ENCODE peak calls at places on chromosome 22, in ten cellular contexts. One of them, this sample, is unnamed. For H3K4me1 and H3K27me3, the result is how much of the 10 kb centered on the place peaks cover.

GRCh38 chr22:22958621-22959020 is 71.0 kb downstream of the IGLL5 start:
- DNase-seq in PC-3: no peak
- DNase-seq in tibial artery: no peak
- DNase-seq in CD4-positive, alpha-beta memory T cell: no peak
- DNase-seq in uterus: no peak
- DNase-seq in aorta: no peak
- DNase-seq in heart right ventricle: no peak
- DNase-seq in tibial nerve: no peak
- DNase-seq in fibroblast of lung: no peak
- DNase-seq in Caco-2: no peak
- DNase-seq in this sample: no peak

GRCh38 chr22:49235463-49236300 is 592.0 kb downstream of the BRD1 start:
- DNase-seq in aorta: no peak
- DNase-seq in fibroblast of lung: no peak
- DNase-seq in PC-3: no peak
- DNase-seq in tibial artery: peak
- DNase-seq in Caco-2: peak
- DNase-seq in tibial nerve: no peak
- DNase-seq in CD4-positive, alpha-beta memory T cell: no peak
- DNase-seq in heart right ventricle: no peak
- DNase-seq in uterus: no peak
- DNase-seq in this sample: no peak

GRCh38 chr22:22394589-22394988 is 114.0 kb downstream of the ZNF280B start:
- DNase-seq in CD4-positive, alpha-beta memory T cell: no peak
- DNase-seq in PC-3: no peak
- DNase-seq in tibial artery: no peak
- DNase-seq in uterus: no peak
- DNase-seq in Caco-2: no peak
- DNase-seq in tibial nerve: no peak
- DNase-seq in fibroblast of lung: no peak
- DNase-seq in aorta: no peak
- DNase-seq in heart right ventricle: no peak
- DNase-seq in this sample: no peak

GRCh38 chr22:49197986-49198704 is 629.5 kb downstream of the BRD1 start:
- DNase-seq in heart right ventricle: no peak
- DNase-seq in uterus: peak
- DNase-seq in Caco-2: no peak
- DNase-seq in CD4-positive, alpha-beta memory T cell: no peak
- DNase-seq in tibial artery: peak
- DNase-seq in PC-3: no peak
- DNase-seq in fibroblast of lung: no peak
- DNase-seq in aorta: no peak
- DNase-seq in tibial nerve: no peak
- DNase-seq in this sample: no peak

GRCh38 chr22:26949193-26949592 is 291.8 kb downstream of the MIAT start:
- DNase-seq in heart right ventricle: no peak
- DNase-seq in tibial artery: no peak
- DNase-seq in PC-3: peak
- DNase-seq in aorta: no peak
- DNase-seq in CD4-positive, alpha-beta memory T cell: peak
- DNase-seq in tibial nerve: no peak
- DNase-seq in fibroblast of lung: peak
- DNase-seq in uterus: no peak
- DNase-seq in Caco-2: peak
- DNase-seq in this sample: peak

GRCh38 chr22:50039669-50040458 is 18.2 kb downstream of the TTLL8 start:
- DNase-seq in fibroblast of lung: no peak
- DNase-seq in CD4-positive, alpha-beta memory T cell: no peak
- DNase-seq in tibial nerve: no peak
- DNase-seq in heart right ventricle: no peak
- DNase-seq in uterus: no peak
- DNase-seq in PC-3: no peak
- DNase-seq in Caco-2: no peak
- DNase-seq in tibial artery: no peak
- DNase-seq in aorta: peak
- DNase-seq in this sample: no peak

GRCh38 chr22:49201046-49201970 is 626.4 kb downstream of the BRD1 start:
- DNase-seq in heart right ventricle: no peak
- DNase-seq in CD4-positive, alpha-beta memory T cell: no peak
- DNase-seq in aorta: no peak
- DNase-seq in Caco-2: no peak
- DNase-seq in PC-3: no peak
- DNase-seq in tibial nerve: no peak
- DNase-seq in uterus: peak
- DNase-seq in tibial artery: peak
- DNase-seq in fibroblast of lung: no peak
- DNase-seq in this sample: peak

GRCh38 chr22:49426098-49426497 is 401.6 kb downstream of the BRD1 start:
- DNase-seq in tibial nerve: no peak
- DNase-seq in PC-3: no peak
- DNase-seq in uterus: no peak
- DNase-seq in CD4-positive, alpha-beta memory T cell: no peak
- DNase-seq in Caco-2: no peak
- DNase-seq in fibroblast of lung: no peak
- DNase-seq in heart right ventricle: no peak
- DNase-seq in tibial artery: no peak
- DNase-seq in aorta: no peak
- DNase-seq in this sample: no peak

GRCh38 chr22:35749808-35750207 is 32.1 kb downstream of the APOL5 start:
- DNase-seq in Caco-2: no peak
- DNase-seq in heart right ventricle: no peak
- DNase-seq in tibial artery: no peak
- DNase-seq in tibial nerve: no peak
- DNase-seq in PC-3: no peak
- DNase-seq in aorta: no peak
- DNase-seq in CD4-positive, alpha-beta memory T cell: no peak
- DNase-seq in uterus: no peak
- DNase-seq in fibroblast of lung: peak
- DNase-seq in this sample: no peak
- H3K4me3 ChIP-seq in Caco-2: no peak
- H3K4me3 ChIP-seq in heart right ventricle: no peak
- H3K4me3 ChIP-seq in tibial artery: no peak
- H3K4me3 ChIP-seq in tibial nerve: no peak
- H3K4me3 ChIP-seq in PC-3: no peak
- H3K4me3 ChIP-seq in aorta: no peak
- H3K4me3 ChIP-seq in CD4-positive, alpha-beta memory T cell: no peak
- H3K4me3 ChIP-seq in uterus: no peak
- H3K4me3 ChIP-seq in fibroblast of lung: no peak
- H3K4me3 ChIP-seq in this sample: no peak

GRCh38 chr22:31446767-31447166 is 42.9 kb downstream of the EIF4ENIF1 start:
- DNase-seq in heart right ventricle: no peak
- DNase-seq in fibroblast of lung: no peak
- DNase-seq in Caco-2: no peak
- DNase-seq in tibial nerve: no peak
- DNase-seq in CD4-positive, alpha-beta memory T cell: no peak
- DNase-seq in tibial artery: no peak
- DNase-seq in aorta: no peak
- DNase-seq in PC-3: no peak
- DNase-seq in uterus: no peak
- DNase-seq in this sample: no peak

GRCh38 chr22:31443516-31443915 is 44.1 kb downstream of the DRG1 start:
- DNase-seq in Caco-2: no peak
- DNase-seq in heart right ventricle: no peak
- DNase-seq in tibial artery: no peak
- DNase-seq in CD4-positive, alpha-beta memory T cell: no peak
- DNase-seq in tibial nerve: no peak
- DNase-seq in uterus: no peak
- DNase-seq in aorta: no peak
- DNase-seq in fibroblast of lung: no peak
- DNase-seq in PC-3: no peak
- DNase-seq in this sample: no peak

GRCh38 chr22:31446208-31446607 is 43.4 kb downstream of the EIF4ENIF1 start:
- DNase-seq in tibial artery: no peak
- DNase-seq in PC-3: no peak
- DNase-seq in heart right ventricle: no peak
- DNase-seq in CD4-positive, alpha-beta memory T cell: no peak
- DNase-seq in Caco-2: no peak
- DNase-seq in tibial nerve: no peak
- DNase-seq in aorta: no peak
- DNase-seq in uterus: no peak
- DNase-seq in fibroblast of lung: no peak
- DNase-seq in this sample: no peak

GRCh38 chr22:31447337-31447736 is 42.3 kb downstream of the EIF4ENIF1 start:
- DNase-seq in aorta: no peak
- DNase-seq in tibial nerve: no peak
- DNase-seq in heart right ventricle: no peak
- DNase-seq in PC-3: no peak
- DNase-seq in uterus: no peak
- DNase-seq in fibroblast of lung: no peak
- DNase-seq in CD4-positive, alpha-beta memory T cell: no peak
- DNase-seq in tibial artery: no peak
- DNase-seq in Caco-2: no peak
- DNase-seq in this sample: no peak

DNA sequence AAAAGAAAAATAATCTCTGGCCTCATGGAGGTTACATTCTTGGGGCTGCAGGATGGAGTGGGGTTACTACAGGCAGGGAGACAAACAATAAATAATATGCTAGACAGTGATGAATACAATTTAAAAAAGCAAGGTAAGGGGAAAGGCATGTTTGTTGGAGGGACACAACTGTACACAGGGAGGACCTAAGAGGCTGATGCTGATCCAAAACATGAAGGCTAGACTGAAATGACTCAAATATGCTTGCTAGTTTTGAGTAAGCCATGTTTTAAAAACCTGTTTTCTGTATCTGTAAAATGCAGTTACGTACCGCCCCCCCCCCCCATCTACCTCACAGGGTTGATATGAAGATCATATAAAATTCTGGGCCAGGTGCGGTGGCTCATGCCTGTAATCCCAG is 44.0 kb downstream of the EIF4ENIF1 start:
- DNase-seq in uterus: no peak
- DNase-seq in aorta: no peak
- DNase-seq in fibroblast of lung: no peak
- DNase-seq in heart right ventricle: no peak
- DNase-seq in tibial nerve: no peak
- DNase-seq in PC-3: no peak
- DNase-seq in Caco-2: no peak
- DNase-seq in CD4-positive, alpha-beta memory T cell: no peak
- DNase-seq in tibial artery: no peak
- DNase-seq in this sample: no peak
- H3K4me1 ChIP-seq in uterus: under half
- H3K4me1 ChIP-seq in aorta: under half
- H3K4me1 ChIP-seq in fibroblast of lung: under half
- H3K4me1 ChIP-seq in heart right ventricle: under half
- H3K4me1 ChIP-seq in tibial nerve: under half
- H3K4me1 ChIP-seq in PC-3: under half
- H3K4me1 ChIP-seq in Caco-2: under half
- H3K4me1 ChIP-seq in CD4-positive, alpha-beta memory T cell: under half
- H3K4me1 ChIP-seq in tibial artery: under half
- H3K4me1 ChIP-seq in this sample: under half

GRCh38 chr22:20020533-20021195 is at the start of gene TANGO2:
- DNase-seq in tibial artery: peak
- DNase-seq in heart right ventricle: peak
- DNase-seq in aorta: peak
- DNase-seq in CD4-positive, alpha-beta memory T cell: peak
- DNase-seq in fibroblast of lung: peak
- DNase-seq in tibial nerve: peak
- DNase-seq in PC-3: peak
- DNase-seq in Caco-2: peak
- DNase-seq in uterus: peak
- DNase-seq in this sample: peak

GRCh38 chr22:20017622-20017958 is 967 bp upstream of the ARVCF start:
- DNase-seq in PC-3: no peak
- DNase-seq in heart right ventricle: no peak
- DNase-seq in uterus: no peak
- DNase-seq in CD4-positive, alpha-beta memory T cell: no peak
- DNase-seq in aorta: no peak
- DNase-seq in tibial artery: no peak
- DNase-seq in fibroblast of lung: no peak
- DNase-seq in tibial nerve: no peak
- DNase-seq in Caco-2: no peak
- DNase-seq in this sample: no peak

GRCh38 chr22:20021196-20022181 is 579 bp downstream of the TANGO2 start:
- DNase-seq in PC-3: peak
- DNase-seq in heart right ventricle: peak
- DNase-seq in uterus: no peak
- DNase-seq in tibial nerve: peak
- DNase-seq in aorta: peak
- DNase-seq in CD4-positive, alpha-beta memory T cell: no peak
- DNase-seq in Caco-2: peak
- DNase-seq in tibial artery: peak
- DNase-seq in fibroblast of lung: peak
- DNase-seq in this sample: no peak

GRCh38 chr22:20018001-20018400 is 1.4 kb upstream of the ARVCF start:
- DNase-seq in fibroblast of lung: no peak
- DNase-seq in CD4-positive, alpha-beta memory T cell: no peak
- DNase-seq in tibial artery: no peak
- DNase-seq in aorta: no peak
- DNase-seq in PC-3: no peak
- DNase-seq in tibial nerve: no peak
- DNase-seq in uterus: no peak
- DNase-seq in heart right ventricle: no peak
- DNase-seq in Caco-2: no peak
- DNase-seq in this sample: no peak

DNA sequence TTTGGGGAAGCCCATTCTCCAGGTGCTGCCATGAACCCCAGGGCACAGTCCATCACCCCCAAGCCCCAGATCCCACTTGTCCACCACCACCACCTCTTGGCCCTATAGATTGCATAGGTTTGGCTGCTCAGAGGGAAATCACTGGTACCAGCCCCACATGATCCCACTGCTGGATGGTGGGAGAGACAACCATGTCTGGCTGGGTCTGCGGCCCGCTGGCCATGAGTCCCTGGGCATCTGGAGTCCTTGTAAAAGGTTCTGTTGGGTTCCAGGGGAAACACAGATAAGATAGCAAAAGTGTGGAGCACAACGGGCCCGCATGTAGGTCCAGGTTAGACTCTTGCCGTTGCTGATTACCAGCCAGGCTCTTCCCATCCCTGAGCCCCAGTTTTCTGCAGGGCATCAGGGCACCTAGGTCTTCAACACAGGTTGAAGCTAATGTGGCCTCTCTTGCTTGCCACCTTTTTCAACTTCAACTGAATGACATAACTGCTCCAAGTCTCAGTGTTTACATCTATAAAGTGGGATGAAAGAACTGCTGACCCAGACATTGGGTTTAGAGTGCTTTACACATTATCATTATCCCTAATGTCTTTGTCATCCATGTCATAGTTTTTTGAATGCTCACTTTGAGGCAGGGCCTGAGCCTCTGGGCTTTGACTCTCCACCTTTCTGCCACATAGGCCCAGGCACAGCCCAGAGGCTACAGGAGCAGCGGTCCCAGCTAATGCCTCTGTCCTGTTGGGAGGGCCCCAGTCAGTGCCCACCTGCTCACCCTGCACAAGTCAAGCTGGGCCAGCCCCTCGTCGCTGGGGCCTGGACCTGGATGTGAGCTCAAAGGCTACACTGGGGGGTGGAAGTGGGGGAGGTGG is 1.0 kb upstream of the TANGO2 start:
- DNase-seq in heart right ventricle: no peak
- DNase-seq in tibial nerve: no peak
- DNase-seq in PC-3: no peak
- DNase-seq in CD4-positive, alpha-beta memory T cell: no peak
- DNase-seq in tibial artery: no peak
- DNase-seq in uterus: no peak
- DNase-seq in Caco-2: no peak
- DNase-seq in aorta: peak
- DNase-seq in fibroblast of lung: no peak
- DNase-seq in this sample: no peak
- H3K27me3 ChIP-seq in heart right ventricle: under half
- H3K27me3 ChIP-seq in tibial nerve: under half
- H3K27me3 ChIP-seq in PC-3: under half
- H3K27me3 ChIP-seq in CD4-positive, alpha-beta memory T cell: under half
- H3K27me3 ChIP-seq in tibial artery: under half
- H3K27me3 ChIP-seq in uterus: under half
- H3K27me3 ChIP-seq in Caco-2: under half
- H3K27me3 ChIP-seq in aorta: under half
- H3K27me3 ChIP-seq in fibroblast of lung: under half
- H3K27me3 ChIP-seq in this sample: under half

DNA sequence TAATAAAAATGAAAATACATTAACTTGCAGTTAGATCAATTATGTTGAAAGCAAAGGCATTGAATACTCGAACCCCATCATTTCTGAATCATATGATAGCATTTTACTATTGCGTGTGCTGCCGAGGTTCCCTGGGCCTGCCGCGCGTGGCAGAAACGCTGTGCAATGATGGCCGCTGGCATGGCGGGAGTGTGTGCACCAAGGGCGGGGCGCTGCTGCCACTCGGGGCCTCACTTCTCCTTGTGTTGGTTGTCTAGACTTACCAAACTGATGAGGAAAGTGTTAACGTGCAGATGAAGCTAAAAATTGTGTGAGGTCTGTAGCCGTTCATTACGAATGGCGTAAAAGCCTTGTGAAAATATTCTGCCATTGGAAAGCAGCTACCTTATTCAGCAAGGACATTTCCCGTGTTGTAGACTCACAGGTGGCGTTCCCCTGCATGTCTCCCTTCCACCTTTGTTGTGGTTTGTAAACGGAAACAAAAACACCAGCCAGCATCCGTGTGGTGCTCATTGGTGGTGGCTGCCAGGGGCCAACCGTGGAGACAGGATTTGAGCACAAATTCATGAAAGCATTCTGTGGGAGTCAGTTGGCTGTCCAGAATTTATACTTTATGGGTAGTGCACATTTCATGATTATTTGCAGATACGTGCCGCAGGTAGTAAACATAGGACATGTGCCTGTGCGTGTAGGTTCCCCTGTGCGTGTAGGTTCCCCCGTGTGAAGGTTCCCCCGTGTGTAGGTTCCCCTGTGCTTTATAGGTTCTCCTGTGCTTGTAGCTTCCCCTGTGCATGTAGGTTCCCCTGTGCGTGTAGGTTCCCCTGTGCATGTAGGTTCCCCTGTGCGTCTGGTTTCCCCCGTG is 5.9 kb upstream of the GRAMD4 start:
- DNase-seq in aorta: no peak
- DNase-seq in fibroblast of lung: no peak
- DNase-seq in uterus: no peak
- DNase-seq in heart right ventricle: no peak
- DNase-seq in tibial artery: no peak
- DNase-seq in Caco-2: no peak
- DNase-seq in PC-3: no peak
- DNase-seq in CD4-positive, alpha-beta memory T cell: peak
- DNase-seq in tibial nerve: no peak
- DNase-seq in this sample: no peak
- H3K4me3 ChIP-seq in aorta: no peak
- H3K4me3 ChIP-seq in fibroblast of lung: no peak
- H3K4me3 ChIP-seq in uterus: no peak
- H3K4me3 ChIP-seq in heart right ventricle: no peak
- H3K4me3 ChIP-seq in tibial artery: no peak
- H3K4me3 ChIP-seq in Caco-2: no peak
- H3K4me3 ChIP-seq in PC-3: no peak
- H3K4me3 ChIP-seq in CD4-positive, alpha-beta memory T cell: peak
- H3K4me3 ChIP-seq in tibial nerve: no peak
- H3K4me3 ChIP-seq in this sample: no peak

This sample was measured in HAP-1.